ENCODE peak calls at places on chromosomes 1 and 21, in ten cellular contexts. I, W, C, B, X, G, S, E, R and L are unnamed samples. For H3K4me1, the result is how much of the 10 kb centered on the place peaks cover.

GRCh38 chr1:156993426-156994147 is 52.0 kb downstream of the ARHGEF11 start:
- DNase-seq in E (no peak), X (peak), I (no peak), S (no peak), B (no peak), G (no peak), W (no peak), C (no peak), R (no peak), L (peak)

GRCh38 chr21:25515484-25516405 is 91.5 kb downstream of the MRPL39 start:
- DNase-seq in X (peak), G (no peak), S (peak), C (no peak), B (no peak), W (no peak), E (no peak), I (no peak), R (no peak), L (no peak)

GRCh38 chr21:29499734-29500343 is 201.1 kb downstream of the BACH1 start:
- DNase-seq in I (no peak), W (no peak), X (no peak), E (no peak), R (no peak), C (no peak), S (peak), G (no peak), B (no peak), L (no peak)

GRCh38 chr1:100581096-100581705 is 43.3 kb downstream of the GPR88 start:
- DNase-seq in S (no peak), W (no peak), R (no peak), X (no peak), I (no peak), B (no peak), G (no peak), E (no peak), C (no peak), L (no peak)

GRCh38 chr1:57879700-57880099 is 455.8 kb upstream of the DAB1 start:
- DNase-seq in G (no peak), I (no peak), W (no peak), S (no peak), C (no peak), R (no peak), B (no peak), X (no peak), E (no peak), L (no peak)

GRCh38 chr21:41877901-41878830 is 978 bp downstream of the PRDM15 start:
- DNase-seq in G (no peak), R (no peak), C (peak), I (peak), X (peak), E (no peak), B (peak), S (no peak), W (no peak), L (peak)

GRCh38 chr1:171884475-171884874 is 43.2 kb downstream of the DNM3 start:
- DNase-seq in W (no peak), C (no peak), X (no peak), B (no peak), G (no peak), I (no peak), E (no peak), S (no peak), R (no peak), L (no peak)

GRCh38 chr1:234478481-234479309 is at the start of gene TARBP1:
- DNase-seq in R (no peak), I (peak), E (peak), S (peak), B (peak), X (peak), W (peak), C (peak), G (peak), L (peak)

GRCh38 chr1:40711465-40712404 is 20.2 kb downstream of the NFYC start:
- DNase-seq in R (no peak), G (no peak), I (no peak), B (no peak), C (no peak), E (no peak), S (peak), X (peak), W (no peak), L (peak)

GRCh38 chr1:62439652-62440371 is 3.0 kb downstream of the USP1 start:
- DNase-seq in B (no peak), S (no peak), R (no peak), X (peak), W (no peak), E (no peak), I (no peak), C (no peak), G (no peak), L (no peak)

GRCh38 chr1:40014812-40015594 is 25.5 kb upstream of the CAP1 start:
- DNase-seq in S (no peak), W (no peak), G (no peak), E (no peak), B (no peak), I (no peak), X (peak), C (no peak), R (peak), L (peak)

GRCh38 chr21:44681861-44682579 is at the start of gene KRTAP12-1:
- DNase-seq in E (no peak), R (no peak), B (no peak), X (no peak), I (no peak), S (no peak), C (no peak), W (no peak), G (no peak), L (no peak)

GRCh38 chr1:153251087-153251486 is 8.4 kb upstream of the LORICRIN start:
- DNase-seq in X (no peak), G (no peak), I (no peak), E (no peak), W (no peak), B (no peak), R (no peak), S (no peak), C (no peak), L (no peak)
- H3K27ac ChIP-seq in X (no peak), G (no peak), I (no peak), E (no peak), W (no peak), B (no peak), R (no peak), S (no peak), C (no peak), L (no peak)

DNA sequence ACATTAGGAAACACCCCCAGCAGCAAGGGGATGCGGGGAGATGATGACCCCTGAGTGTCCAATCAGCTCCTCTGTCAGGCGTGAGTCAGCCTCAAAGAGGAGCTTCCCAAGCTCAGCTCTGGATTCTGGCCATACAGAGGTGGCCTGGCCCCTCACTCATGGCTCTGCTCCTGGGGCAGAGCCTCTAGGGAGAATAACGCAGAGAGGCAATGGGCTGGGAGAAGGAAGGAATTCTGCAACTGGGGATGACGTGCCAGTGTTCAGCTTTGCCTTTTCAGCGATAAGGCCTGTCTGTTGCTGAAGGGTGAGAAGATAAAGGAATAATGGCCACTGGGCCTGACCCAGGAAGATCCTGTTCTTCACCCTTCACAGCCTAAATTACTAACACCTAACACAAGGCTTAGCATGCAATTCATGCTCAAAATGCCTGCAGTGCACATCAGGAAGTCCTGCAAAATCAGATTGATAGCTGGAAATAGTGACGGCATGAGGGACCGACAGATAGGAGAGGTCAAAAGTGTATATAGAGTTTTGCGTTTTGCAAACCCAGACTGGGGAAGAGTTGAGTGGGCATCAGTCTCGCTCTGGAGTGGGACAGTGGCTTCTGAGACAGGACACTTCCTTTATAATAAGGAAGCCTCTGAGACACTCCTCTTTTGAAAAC is 92.3 kb downstream of the TBX19 start:
- DNase-seq in S (no peak), C (no peak), B (no peak), E (no peak), R (no peak), I (no peak), X (no peak), G (no peak), W (no peak), L (no peak)
- H3K4me3 ChIP-seq in S (no peak), C (no peak), B (no peak), E (no peak), R (no peak), I (no peak), X (no peak), G (no peak), W (no peak), L (no peak)

GRCh38 chr1:178048883-178049282 is 45.0 kb upstream of the RASAL2 start:
- DNase-seq in C (no peak), R (no peak), E (no peak), S (no peak), W (no peak), I (no peak), B (no peak), X (no peak), G (no peak), L (no peak)
- H3K4me1 ChIP-seq in C (under half), R (under half), E (under half), S (under half), W (under half), I (under half), B (under half), X (under half), G (under half), L (under half)

DNA sequence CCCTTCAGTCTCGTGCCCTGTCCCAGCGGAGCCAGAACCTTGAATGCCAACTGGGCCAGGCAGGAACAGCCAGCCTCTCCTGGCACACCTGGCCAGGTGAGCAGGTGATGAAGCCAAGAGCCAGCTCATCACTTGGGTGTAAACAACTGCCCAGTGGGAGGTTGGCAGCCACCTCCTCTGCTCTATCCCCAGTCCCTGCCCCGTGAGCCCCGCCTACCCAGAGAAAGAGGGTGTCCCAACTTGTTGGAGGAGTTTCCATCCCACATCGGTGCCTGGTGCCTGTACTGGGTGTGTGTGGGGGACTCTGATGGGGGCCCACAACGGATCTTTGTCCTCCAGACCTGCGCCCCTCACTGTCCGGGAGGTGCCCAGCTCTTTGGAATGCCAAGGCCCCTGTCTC is 17.8 kb upstream of the FAM131C start:
- DNase-seq in S (no peak), B (no peak), X (no peak), E (no peak), I (no peak), G (no peak), R (no peak), C (no peak), W (no peak), L (no peak)
- H3K27ac ChIP-seq in S (no peak), B (no peak), X (no peak), E (no peak), I (no peak), G (no peak), R (no peak), C (no peak), W (no peak), L (no peak)

DNA sequence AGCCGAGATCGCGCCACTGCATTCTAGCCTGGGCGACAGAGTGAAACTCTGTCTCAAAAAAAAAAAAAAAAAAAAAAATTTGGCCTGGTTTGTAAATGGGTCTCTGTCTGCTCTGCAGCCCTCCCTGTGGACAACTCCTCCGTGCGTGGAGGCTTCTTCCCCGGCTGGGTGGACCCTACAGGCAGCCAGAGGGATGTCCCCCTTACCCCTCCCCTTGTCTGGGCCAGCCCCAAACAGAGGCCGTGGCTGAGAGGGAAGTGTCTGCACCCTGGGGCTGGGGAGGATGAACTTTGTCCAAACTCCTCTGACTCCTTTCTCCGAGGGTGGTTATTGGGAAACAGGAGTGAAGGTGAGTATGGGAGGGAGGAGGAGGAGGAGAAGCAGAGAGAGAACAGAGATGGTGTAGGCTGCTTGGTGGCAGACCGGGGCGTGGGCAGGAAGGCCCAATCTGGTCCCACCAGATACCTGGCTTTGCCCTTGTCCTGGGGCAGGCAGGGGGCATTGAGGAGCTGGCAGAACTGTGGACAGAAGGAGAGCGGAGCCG is 61.3 kb downstream of the UBIAD1 start:
- DNase-seq in I (no peak), E (no peak), X (no peak), B (no peak), S (no peak), G (no peak), W (no peak), C (no peak), R (no peak), L (peak)
- H3K4me3 ChIP-seq in I (no peak), E (no peak), X (no peak), B (no peak), S (no peak), G (no peak), W (no peak), C (no peak), R (no peak), L (no peak)

GRCh38 chr1:31596737-31597097 is 20.4 kb downstream of the TINAGL1 start:
- DNase-seq in S (no peak), X (peak), C (no peak), I (no peak), W (no peak), R (no peak), B (no peak), E (no peak), G (no peak), L (no peak)

GRCh38 chr1:31593770-31594632 is 17.7 kb downstream of the TINAGL1 start:
- DNase-seq in C (peak), I (peak), R (peak), E (peak), W (peak), X (peak), B (peak), S (peak), G (peak), L (peak)

GRCh38 chr1:31593136-31593665 is 16.9 kb downstream of the TINAGL1 start:
- DNase-seq in G (no peak), R (no peak), I (no peak), S (no peak), B (no peak), E (no peak), C (no peak), W (no peak), X (no peak), L (no peak)

GRCh38 chr1:31598980-31599379 is 18.5 kb upstream of the HCRTR1 start:
- DNase-seq in X (no peak), B (no peak), I (no peak), E (no peak), C (no peak), G (no peak), R (no peak), W (no peak), S (no peak), L (no peak)

DNA sequence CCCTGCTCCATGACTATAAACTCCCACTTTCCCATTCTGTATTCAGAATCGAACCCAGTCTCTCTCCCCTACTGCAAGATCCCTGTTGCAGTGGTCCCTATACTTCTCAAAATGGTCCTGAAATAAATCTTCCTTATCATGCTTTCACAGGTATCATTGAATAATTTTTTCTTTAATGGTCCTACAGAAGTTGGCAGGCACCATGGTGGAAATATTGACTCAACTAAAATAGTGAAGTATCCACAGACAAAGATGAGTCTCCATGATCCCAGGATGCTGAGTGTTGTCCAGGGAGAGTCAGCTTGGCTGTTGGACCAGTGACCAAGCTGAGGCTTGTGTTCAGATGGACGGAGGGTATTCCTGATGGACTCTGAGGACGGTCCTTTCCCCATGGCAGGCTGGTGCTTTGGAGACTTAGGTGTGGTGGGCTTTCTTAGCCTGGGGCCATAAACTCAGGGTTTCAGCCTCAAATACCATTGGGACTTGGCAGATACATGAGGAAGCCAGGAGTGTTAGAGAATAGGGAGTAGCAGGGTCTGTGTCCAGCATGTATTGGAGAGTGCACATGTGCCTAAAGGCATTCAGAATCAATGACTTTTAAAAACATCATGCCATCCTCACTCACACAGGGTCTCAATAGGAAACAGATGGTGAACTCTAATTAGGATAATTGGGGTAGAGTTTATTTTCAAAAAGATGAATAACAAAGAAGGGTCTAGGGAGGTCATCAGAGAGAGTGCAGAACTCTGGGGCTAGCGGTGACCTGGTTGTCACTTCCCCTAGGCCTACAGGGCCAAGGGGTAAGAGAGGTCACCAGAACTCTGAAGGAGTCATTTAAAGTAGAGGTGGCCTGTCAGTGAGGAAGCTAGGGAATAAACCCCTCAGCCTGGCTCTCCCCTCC is 19.8 kb downstream of the TINAGL1 start:
- DNase-seq in G (no peak), S (no peak), B (no peak), E (peak), W (peak), I (no peak), X (no peak), R (no peak), C (no peak), L (no peak)
- H3K4me1 ChIP-seq in G (under half), S (under half), B (under half), E (under half), W (under half), I (under half), X (under half), R (under half), C (under half), L (under half)

DNA sequence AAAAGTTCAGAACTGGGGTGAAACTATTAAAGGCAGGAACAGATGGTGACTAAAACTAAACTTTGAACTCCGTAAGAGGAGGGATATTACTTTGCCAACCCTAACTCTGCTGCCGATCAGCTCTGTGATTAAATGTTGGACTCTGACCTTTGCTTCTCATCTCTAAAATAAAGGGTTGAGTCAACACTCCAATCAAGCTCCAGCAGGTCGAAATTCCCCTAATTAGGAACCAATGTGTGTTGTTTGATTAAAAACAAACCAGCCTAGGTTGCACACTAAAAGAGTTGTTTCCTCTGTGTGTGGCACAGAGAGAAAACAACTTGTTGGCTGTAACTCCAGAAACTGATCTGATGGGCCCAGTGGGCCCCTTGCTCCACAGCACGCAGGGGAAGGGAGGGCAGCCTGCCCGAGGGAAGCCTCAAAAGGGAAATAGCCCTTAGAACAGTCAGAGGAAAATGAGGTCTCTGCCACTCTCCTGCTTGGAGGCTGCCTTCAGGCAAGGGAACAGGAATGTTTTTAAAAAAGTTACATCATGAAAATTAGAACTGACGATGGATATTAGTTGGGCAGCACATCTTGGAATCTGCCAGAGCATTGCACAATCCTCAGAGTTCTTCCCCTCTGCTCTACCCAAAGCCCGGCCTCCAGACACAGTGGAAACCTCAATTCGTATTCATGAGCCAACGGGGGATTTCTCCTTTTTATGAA is 69.3 kb downstream of the KCTD3 start:
- DNase-seq in B (no peak), S (no peak), G (no peak), E (no peak), I (no peak), R (no peak), W (no peak), C (no peak), X (peak), L (peak)
- H3K27ac ChIP-seq in B (no peak), S (no peak), G (peak), E (peak), I (peak), R (no peak), W (no peak), C (no peak), X (peak), L (peak)

DNA sequence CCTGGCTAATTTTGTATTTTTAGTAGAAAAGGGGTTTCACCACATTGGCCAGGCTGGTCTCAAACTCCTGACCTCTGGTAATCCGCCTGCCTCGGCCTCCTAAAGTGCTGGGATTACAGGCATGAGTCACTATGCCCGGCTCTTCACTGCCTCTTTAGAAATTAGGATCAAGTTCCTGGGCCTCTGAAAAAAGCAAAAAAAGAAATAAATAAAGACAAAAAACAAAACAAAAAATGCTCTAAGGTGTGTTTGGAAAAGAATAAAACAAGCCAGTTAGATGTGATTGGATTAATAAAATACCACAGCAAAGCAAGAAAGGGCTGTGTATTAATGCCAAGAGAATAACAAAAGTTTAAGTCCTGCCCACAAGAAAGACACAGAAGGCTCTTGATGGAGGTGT is 4.2 kb upstream of the ABCB10 start:
- DNase-seq in B (no peak), R (no peak), X (no peak), G (no peak), E (no peak), S (no peak), W (no peak), C (no peak), I (no peak), L (no peak)
- H3K4me3 ChIP-seq in B (no peak), R (no peak), X (no peak), G (no peak), E (no peak), S (no peak), W (no peak), C (no peak), I (no peak), L (no peak)